ENCODE peak calls at places on chromosome 18, in four cellular contexts. L is BE2C, V is epithelial cell of esophagus, U is keratinocyte. J is an unnamed sample.

GRCh38 chr18:23972416-23972815 is 42.1 kb upstream of the TTC39C start:
- DNase-seq in L (no peak), V (peak), U (no peak), J (no peak)

GRCh38 chr18:65768379-65768778 is 17.6 kb downstream of the CDH7 start:
- DNase-seq in L (peak), V (peak), U (no peak), J (no peak)

GRCh38 chr18:24819141-24819890 is 358.9 kb downstream of the HRH4 start:
- DNase-seq in L (no peak), V (no peak), U (no peak), J (no peak)

GRCh38 chr18:28086530-28087172 is 90.3 kb downstream of the CDH2 start:
- DNase-seq in U (no peak), L (no peak), V (peak), J (no peak)

GRCh38 chr18:7062844-7063243 is 54.8 kb downstream of the LAMA1 start:
- DNase-seq in U (no peak), V (no peak), L (no peak), J (no peak)

GRCh38 chr18:64791211-64791610 is 642.3 kb upstream of the LINC00305 start:
- DNase-seq in L (no peak), V (no peak), U (no peak), J (no peak)

GRCh38 chr18:2536493-2536892 is 34.8 kb downstream of the METTL4 start:
- DNase-seq in V (peak), L (no peak), U (no peak), J (no peak)

GRCh38 chr18:55228191-55228590 is 268.9 kb upstream of the CCDC68 start:
- DNase-seq in L (no peak), U (no peak), V (no peak), J (no peak)

GRCh38 chr18:45785015-45785597 is 40.4 kb upstream of the SIGLEC15 start:
- DNase-seq in V (peak), L (no peak), U (no peak), J (no peak)

GRCh38 chr18:6202861-6203260 is 211.8 kb downstream of the L3MBTL4 start:
- DNase-seq in U (no peak), L (no peak), V (no peak), J (no peak)

GRCh38 chr18:28984731-28985130 is 807.8 kb upstream of the CDH2 start:
- DNase-seq in V (peak), U (no peak), L (no peak), J (no peak)

GRCh38 chr18:55446996-55447671 is 140.9 kb downstream of the TCF4 start:
- DNase-seq in V (no peak), U (no peak), L (no peak), J (no peak)

GRCh38 chr18:5285326-5285725 is 10.2 kb downstream of the ZBTB14 start:
- DNase-seq in U (no peak), V (no peak), L (peak), J (peak)

GRCh38 chr18:23888880-23889279 is 125.7 kb upstream of the TTC39C start:
- DNase-seq in V (no peak), L (no peak), U (no peak), J (no peak)

GRCh38 chr18:50614838-50615237 is 55.0 kb downstream of the MAPK4 start:
- DNase-seq in L (no peak), V (peak), U (no peak), J (no peak)

GRCh38 chr18:41967680-41968079 is 12.6 kb downstream of the PIK3C3 start:
- DNase-seq in U (no peak), L (no peak), V (no peak), J (peak)

GRCh38 chr18:5543036-5543671 is 643 bp downstream of the EPB41L3 start:
- DNase-seq in L (no peak), V (no peak), U (no peak), J (no peak)

GRCh38 chr18:69383191-69383590 is 17.5 kb upstream of the DOK6 start:
- DNase-seq in L (no peak), U (no peak), V (peak), J (no peak)

GRCh38 chr18:11322006-11322405 is 172.6 kb upstream of the PIEZO2 start:
- DNase-seq in V (no peak), U (no peak), L (no peak), J (no peak)

GRCh38 chr18:27120246-27120645 is 64.9 kb downstream of the CHST9 start:
- DNase-seq in L (no peak), U (no peak), V (no peak), J (no peak)

GRCh38 chr18:36349552-36349951 is 52.0 kb downstream of the FHOD3 start:
- DNase-seq in U (no peak), L (no peak), V (peak), J (no peak)

GRCh38 chr18:79749251-79750191 is 48.2 kb upstream of the KCNG2 start:
- DNase-seq in V (no peak), L (no peak), U (no peak), J (no peak)

GRCh38 chr18:13435596-13436333 is 217.2 kb downstream of the LDLRAD4 start:
- DNase-seq in V (no peak), L (no peak), U (no peak), J (no peak)

GRCh38 chr18:57744211-57744694 is 58.9 kb downstream of the ATP8B1 start:
- DNase-seq in U (no peak), V (no peak), L (no peak), J (no peak)

GRCh38 chr18:50788284-50788683 is 31.5 kb downstream of the MRO start:
- DNase-seq in V (no peak), L (no peak), U (no peak), J (peak)

GRCh38 chr18:28287146-28287545 is 110.2 kb upstream of the CDH2 start:
- DNase-seq in V (no peak), L (no peak), U (no peak), J (no peak)

GRCh38 chr18:63422862-63423304 is 607 bp upstream of the VPS4B start:
- DNase-seq in L (no peak), U (no peak), V (peak), J (no peak)

GRCh38 chr18:7608174-7608550 is 41.0 kb downstream of the PTPRM start:
- DNase-seq in L (no peak), V (no peak), U (no peak), J (no peak)

GRCh38 chr18:76452357-76452756 is 42.7 kb downstream of the ZNF516 start:
- DNase-seq in U (no peak), L (no peak), V (peak), J (peak)
- H3K4me3 ChIP-seq in U (no peak), L (peak), V (no peak), J (peak)

DNA sequence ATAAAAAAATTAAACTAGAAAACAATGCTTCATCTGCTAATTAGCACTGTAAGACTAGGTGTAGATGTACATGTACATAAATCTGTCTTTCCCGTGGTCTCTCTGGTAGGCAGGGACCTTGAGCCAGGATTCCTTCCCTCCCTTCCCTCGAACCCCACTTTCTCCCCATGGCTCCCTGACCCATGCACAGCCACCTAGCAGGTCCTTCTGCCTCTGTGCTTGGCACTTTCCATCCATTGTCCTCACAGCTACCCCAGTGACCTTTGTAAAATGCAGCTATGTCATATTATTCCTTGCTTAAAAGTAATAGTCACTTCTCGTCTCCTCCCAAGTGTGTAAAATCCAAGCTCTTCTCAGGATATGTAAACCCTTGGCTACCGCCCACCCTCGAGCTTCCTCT is 54.2 kb upstream of the RALBP1 start:
- DNase-seq in V (no peak), L (no peak), U (no peak), J (no peak)
- H3K4me3 ChIP-seq in V (no peak), L (no peak), U (no peak), J (no peak)

DNA sequence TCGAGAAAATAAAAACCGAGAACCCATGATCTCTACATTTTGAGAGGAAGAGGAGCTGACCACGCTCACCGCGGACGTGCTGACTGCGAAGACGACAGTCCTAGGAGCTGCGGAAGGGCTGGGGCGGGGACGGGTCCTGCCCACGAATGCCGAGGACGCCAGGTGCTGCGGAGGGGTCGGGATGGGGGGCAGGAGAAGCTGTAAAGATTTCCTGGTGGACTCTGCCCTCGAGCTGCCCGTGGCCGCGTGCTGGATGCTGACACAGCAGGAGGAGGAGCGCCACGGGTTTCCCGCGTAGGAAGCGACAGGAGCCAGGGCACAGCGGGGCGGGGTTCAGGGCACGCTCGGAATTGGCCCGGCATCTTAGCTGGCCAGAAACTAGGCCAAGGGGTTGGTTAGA is 22.2 kb downstream of the ZSCAN30 start:
- DNase-seq in L (peak), U (no peak), V (no peak), J (no peak)
- H3K4me3 ChIP-seq in L (peak), U (no peak), V (peak), J (peak)

DNA sequence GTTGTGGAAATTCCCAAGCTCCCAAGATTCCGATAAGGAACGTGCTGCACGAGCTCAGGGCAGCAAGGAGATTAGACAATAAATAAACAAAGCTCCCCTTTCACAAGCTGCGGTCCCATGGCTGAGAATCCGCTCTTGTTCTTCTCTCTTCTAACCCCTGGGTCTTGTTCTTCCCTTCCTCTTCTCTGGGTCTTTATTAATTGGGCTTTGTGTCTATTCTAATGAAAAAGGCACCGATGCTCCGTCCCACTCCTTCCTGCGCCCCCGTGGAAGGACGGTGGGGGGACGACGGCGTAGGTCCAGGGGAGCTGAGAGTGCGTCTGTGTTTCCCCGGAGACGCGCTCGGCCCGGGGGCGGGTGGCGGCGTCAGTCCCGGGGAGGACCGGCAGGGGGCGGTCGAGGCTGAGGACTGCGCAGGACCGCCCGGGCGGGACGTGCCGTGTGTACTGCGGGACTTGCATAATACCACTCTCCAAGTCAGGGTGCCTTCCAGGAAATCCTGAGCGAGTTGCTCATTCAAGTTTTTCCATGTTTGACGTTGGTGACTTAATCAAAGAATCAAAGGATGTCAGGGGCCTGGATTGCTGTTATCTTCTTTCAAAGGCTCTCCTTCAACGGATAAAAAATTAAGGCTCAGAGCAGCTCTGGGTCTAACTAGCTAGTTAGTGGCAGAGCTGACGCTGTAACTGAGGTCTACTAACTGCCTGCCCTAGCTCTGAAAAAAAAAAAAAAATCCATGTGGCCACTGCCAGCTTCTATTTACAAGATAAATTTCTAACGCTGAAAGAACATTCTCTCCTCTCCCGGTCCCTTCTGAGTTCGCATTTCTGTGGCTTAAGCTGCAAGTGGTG is 321.4 kb downstream of the TGIF1 start:
- DNase-seq in U (peak), V (peak), L (peak), J (peak)
- H3K4me3 ChIP-seq in U (no peak), V (peak), L (no peak), J (peak)

DNA sequence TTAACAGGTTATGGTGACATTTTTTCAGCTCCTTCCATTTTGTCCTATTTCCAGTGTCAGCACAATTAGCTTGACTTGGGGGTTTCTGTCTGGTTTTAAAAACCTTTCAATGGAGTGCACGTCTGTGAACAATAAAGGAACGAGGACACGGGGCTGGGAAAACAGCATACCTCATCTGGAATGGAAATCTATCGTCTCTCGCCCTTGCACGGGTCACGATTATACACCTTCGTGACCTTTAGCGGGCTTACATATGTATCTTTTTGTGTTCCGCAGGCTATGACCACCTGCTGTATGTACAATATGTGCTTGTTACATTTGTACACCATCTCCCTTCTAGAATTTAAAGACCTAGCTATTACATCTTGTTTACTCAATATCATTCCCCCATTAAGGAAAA is 2.3 kb upstream of the ZNF532 start:
- DNase-seq in U (no peak), V (peak), L (no peak), J (no peak)
- H3K4me3 ChIP-seq in U (no peak), V (no peak), L (peak), J (peak)

GRCh38 chr18:67520276-67521035 is 3.9 kb upstream of the DSEL start:
- DNase-seq in V (no peak), U (no peak), L (no peak), J (peak)
- H3K4me3 ChIP-seq in V (no peak), U (no peak), L (no peak), J (no peak)